ENCODE peak calls at places on chromosomes 13 and 19, in nine cellular contexts. C is fibroblast of pulmonary artery; J is endothelial cell; G is nephron progenitor cell; V is stimulated activated CD4-positive, alpha-beta T cell treated with anti-CD3 and anti-CD28 coated beads, Interleukin-15, amount 100 ng/mL, for 48 hours; Y is mesendoderm; O is activated naive CD4-positive, alpha-beta T cell; N is psoas muscle; B is GM20000. Q is an unnamed sample.
A peak's percentile ranks its signal among the peaks of the same experiment; 100 is the strongest.

GRCh38 chr19:16062789-16063188 is 13.5 kb upstream of the TPM4 start:
- DNase-seq in C (peak; percentile 62), J (peak; percentile 58), G (peak; percentile 67), V (no peak), Y (peak; percentile 66), O (peak; percentile 51), N (peak; percentile 39), B (peak; percentile 76), Q (peak; percentile 68)

GRCh38 chr13:79915386-79915785 is 425.5 kb downstream of the SPRY2 start:
- DNase-seq in C (no peak), J (no peak), G (no peak), V (no peak), Y (no peak), O (no peak), N (no peak), B (no peak), Q (no peak)

GRCh38 chr13:56720841-56721240 is 419.9 kb upstream of the PRR20A start:
- DNase-seq in C (peak; percentile 41), J (no peak), G (no peak), V (no peak), Y (no peak), O (no peak), N (no peak), B (no peak), Q (no peak)

GRCh38 chr13:74114202-74114601 is 20.0 kb downstream of the KLF12 start:
- DNase-seq in C (peak; percentile 17), J (no peak), G (no peak), V (no peak), Y (no peak), O (no peak), N (no peak), B (no peak), Q (no peak)

GRCh38 chr13:111422352-111422751 is 101.9 kb downstream of the TEX29 start:
- DNase-seq in C (no peak), J (no peak), G (no peak), V (no peak), Y (no peak), O (no peak), N (no peak), B (no peak), Q (no peak)

GRCh38 chr19:14441041-14441938 is 8.2 kb downstream of the PKN1 start:
- DNase-seq in C (no peak), J (no peak), G (no peak), V (no peak), Y (no peak), O (no peak), N (no peak), B (no peak), Q (no peak)

GRCh38 chr19:55189424-55189823 is 9.3 kb upstream of the SYT5 start:
- DNase-seq in C (peak; percentile 99), J (no peak), G (no peak), V (no peak), Y (no peak), O (no peak), N (peak; percentile 63), B (no peak), Q (no peak)

GRCh38 chr19:14167594-14168138 is 31.3 kb upstream of the ASF1B start:
- DNase-seq in C (no peak), J (no peak), G (no peak), V (no peak), Y (no peak), O (no peak), N (no peak), B (no peak), Q (no peak)

GRCh38 chr19:14700711-14701110 is 10.9 kb downstream of the ZNF333 start:
- DNase-seq in C (no peak), J (no peak), G (no peak), V (no peak), Y (no peak), O (no peak), N (no peak), B (no peak), Q (no peak)

GRCh38 chr19:56841194-56841546 is 644 bp upstream of the PEG3 start:
- DNase-seq in C (no peak), J (no peak), G (no peak), V (no peak), Y (no peak), O (no peak), N (no peak), B (no peak), Q (no peak)